ENCODE peak calls at places on chromosomes 1 and 21, in seven cellular contexts. One of them, this sample, is unnamed.

GRCh38 chr1:96206451-96206850 is 515.1 kb upstream of the PTBP2 start:
- DNase-seq in NT2/D1: peak; percentile 23
- DNase-seq in fibroblast of lung: no peak
- DNase-seq in mesenchymal stem cell: no peak
- DNase-seq in uterus: no peak
- DNase-seq in heart right ventricle: no peak
- DNase-seq in Peyer's patch: no peak
- DNase-seq in this sample: no peak

GRCh38 chr1:108113496-108113895 is 86.6 kb downstream of the SLC25A24 start:
- DNase-seq in mesenchymal stem cell: no peak
- DNase-seq in NT2/D1: no peak
- DNase-seq in uterus: no peak
- DNase-seq in fibroblast of lung: no peak
- DNase-seq in heart right ventricle: no peak
- DNase-seq in Peyer's patch: no peak
- DNase-seq in this sample: no peak

GRCh38 chr21:41640756-41641509 is 125.9 kb downstream of the RIPK4 start:
- DNase-seq in Peyer's patch: no peak
- DNase-seq in NT2/D1: no peak
- DNase-seq in fibroblast of lung: peak; percentile 18
- DNase-seq in mesenchymal stem cell: peak; percentile 27
- DNase-seq in uterus: no peak
- DNase-seq in heart right ventricle: no peak
- DNase-seq in this sample: peak; percentile 32

GRCh38 chr1:36711480-36711879 is 228.8 kb upstream of the CSF3R start:
- DNase-seq in mesenchymal stem cell: no peak
- DNase-seq in heart right ventricle: no peak
- DNase-seq in uterus: no peak
- DNase-seq in fibroblast of lung: no peak
- DNase-seq in Peyer's patch: no peak
- DNase-seq in NT2/D1: peak; percentile 59
- DNase-seq in this sample: no peak

GRCh38 chr1:167209044-167209443 is 11.6 kb upstream of the POU2F1 start:
- DNase-seq in uterus: no peak
- DNase-seq in Peyer's patch: no peak
- DNase-seq in mesenchymal stem cell: no peak
- DNase-seq in heart right ventricle: no peak
- DNase-seq in NT2/D1: no peak
- DNase-seq in fibroblast of lung: no peak
- DNase-seq in this sample: no peak

GRCh38 chr1:228058981-228059535 is 23.4 kb upstream of the ARF1 start:
- DNase-seq in Peyer's patch: no peak
- DNase-seq in uterus: no peak
- DNase-seq in mesenchymal stem cell: no peak
- DNase-seq in NT2/D1: no peak
- DNase-seq in heart right ventricle: no peak
- DNase-seq in fibroblast of lung: no peak
- DNase-seq in this sample: no peak

GRCh38 chr1:2060535-2060934 is 10.3 kb downstream of the PRKCZ start:
- DNase-seq in Peyer's patch: no peak
- DNase-seq in uterus: no peak
- DNase-seq in fibroblast of lung: no peak
- DNase-seq in mesenchymal stem cell: no peak
- DNase-seq in heart right ventricle: peak; percentile 10
- DNase-seq in NT2/D1: no peak
- DNase-seq in this sample: no peak

GRCh38 chr1:48182441-48182840 is 40.1 kb upstream of the SLC5A9 start:
- DNase-seq in mesenchymal stem cell: no peak
- DNase-seq in uterus: no peak
- DNase-seq in Peyer's patch: no peak
- DNase-seq in NT2/D1: no peak
- DNase-seq in fibroblast of lung: no peak
- DNase-seq in heart right ventricle: no peak
- DNase-seq in this sample: no peak

GRCh38 chr1:9610548-9610947 is 21.8 kb downstream of the TMEM201 start:
- DNase-seq in NT2/D1: no peak
- DNase-seq in fibroblast of lung: no peak
- DNase-seq in Peyer's patch: no peak
- DNase-seq in uterus: no peak
- DNase-seq in mesenchymal stem cell: no peak
- DNase-seq in heart right ventricle: no peak
- DNase-seq in this sample: no peak

GRCh38 chr1:206911064-206911663 is 10.6 kb downstream of the FCMR start:
- DNase-seq in heart right ventricle: no peak
- DNase-seq in fibroblast of lung: peak; percentile 82
- DNase-seq in Peyer's patch: no peak
- DNase-seq in mesenchymal stem cell: peak; percentile 71
- DNase-seq in NT2/D1: no peak
- DNase-seq in uterus: peak; percentile 51
- DNase-seq in this sample: peak; percentile 52

GRCh38 chr1:60132985-60133673 is 59.6 kb upstream of the C1orf87 start:
- DNase-seq in NT2/D1: no peak
- DNase-seq in fibroblast of lung: peak; percentile 81
- DNase-seq in Peyer's patch: no peak
- DNase-seq in mesenchymal stem cell: no peak
- DNase-seq in uterus: no peak
- DNase-seq in heart right ventricle: no peak
- DNase-seq in this sample: peak; percentile 58

GRCh38 chr1:17488977-17489739 is 49.7 kb upstream of the RCC2 start:
- DNase-seq in mesenchymal stem cell: peak; percentile 28
- DNase-seq in NT2/D1: no peak
- DNase-seq in heart right ventricle: no peak
- DNase-seq in fibroblast of lung: peak; percentile 59
- DNase-seq in uterus: peak; percentile 64
- DNase-seq in Peyer's patch: no peak
- DNase-seq in this sample: no peak

GRCh38 chr1:114770989-114771388 is 9.5 kb downstream of the SIKE1 start:
- DNase-seq in uterus: no peak
- DNase-seq in mesenchymal stem cell: no peak
- DNase-seq in NT2/D1: no peak
- DNase-seq in fibroblast of lung: no peak
- DNase-seq in Peyer's patch: no peak
- DNase-seq in heart right ventricle: no peak
- DNase-seq in this sample: no peak

GRCh38 chr1:179334440-179334839 is 31.3 kb upstream of the AXDND1 start:
- DNase-seq in NT2/D1: no peak
- DNase-seq in fibroblast of lung: no peak
- DNase-seq in heart right ventricle: no peak
- DNase-seq in mesenchymal stem cell: no peak
- DNase-seq in uterus: no peak
- DNase-seq in Peyer's patch: no peak
- DNase-seq in this sample: no peak

GRCh38 chr1:248873993-248874671 is 15.2 kb upstream of the ZNF692 start:
- DNase-seq in uterus: peak; percentile 80
- DNase-seq in heart right ventricle: peak; percentile 73
- DNase-seq in NT2/D1: peak; percentile 75
- DNase-seq in Peyer's patch: peak; percentile 90
- DNase-seq in fibroblast of lung: peak; percentile 96
- DNase-seq in mesenchymal stem cell: no peak
- DNase-seq in this sample: no peak

DNA sequence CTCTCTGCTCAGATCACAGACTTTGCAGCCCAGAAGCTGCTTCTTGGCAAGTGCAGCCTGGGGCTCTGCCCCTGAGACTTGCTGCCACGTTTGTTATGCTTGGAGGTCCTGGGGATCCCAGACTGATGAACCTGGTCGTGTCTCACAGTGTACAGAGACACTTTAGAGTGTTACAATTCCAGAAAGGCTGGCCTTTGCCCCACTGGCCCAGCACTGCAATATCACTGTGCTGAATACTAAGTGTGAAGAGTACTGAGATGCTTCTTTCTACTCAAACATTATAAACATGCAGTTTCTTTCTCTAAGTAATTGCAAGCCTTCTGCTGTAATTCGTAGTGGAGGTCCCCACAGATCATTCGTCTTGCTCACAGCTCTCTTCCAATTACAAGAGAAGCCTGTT is 133.2 kb downstream of the MAP3K21 start:
- DNase-seq in mesenchymal stem cell: no peak
- DNase-seq in uterus: no peak
- DNase-seq in heart right ventricle: no peak
- DNase-seq in NT2/D1: no peak
- DNase-seq in Peyer's patch: no peak
- DNase-seq in fibroblast of lung: no peak
- DNase-seq in this sample: no peak
- H3K4me1 ChIP-seq in mesenchymal stem cell: no peaks in the 10 kb centered on the region
- H3K4me1 ChIP-seq in uterus: no peaks in the 10 kb centered on the region
- H3K4me1 ChIP-seq in heart right ventricle: no peaks in the 10 kb centered on the region
- H3K4me1 ChIP-seq in NT2/D1: peaks cover 3% of the 10 kb centered on the region
- H3K4me1 ChIP-seq in Peyer's patch: no peaks in the 10 kb centered on the region
- H3K4me1 ChIP-seq in fibroblast of lung: no peaks in the 10 kb centered on the region
- H3K4me1 ChIP-seq in this sample: no peaks in the 10 kb centered on the region

DNA sequence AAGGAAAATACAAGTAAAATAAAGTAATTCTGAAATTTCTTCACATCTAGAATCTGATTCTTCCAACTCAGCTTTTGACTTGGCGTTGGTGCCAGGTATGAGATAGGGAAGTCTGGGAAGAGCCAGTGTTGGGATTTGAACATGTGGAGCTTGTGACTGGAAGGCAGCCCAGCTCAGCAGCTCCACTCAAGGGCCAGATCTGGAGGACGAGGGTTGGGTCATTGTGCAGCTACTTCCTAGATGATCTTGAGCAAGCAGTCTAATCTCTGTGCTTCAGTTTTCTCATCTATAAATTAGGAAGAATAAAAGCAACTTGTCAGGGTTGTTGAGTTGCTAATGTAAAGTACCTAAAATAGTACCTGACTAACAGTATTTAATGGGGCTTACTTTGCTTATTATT is 5.0 kb downstream of the ADARB1 start:
- DNase-seq in Peyer's patch: no peak
- DNase-seq in heart right ventricle: no peak
- DNase-seq in NT2/D1: no peak
- DNase-seq in mesenchymal stem cell: no peak
- DNase-seq in fibroblast of lung: no peak
- DNase-seq in uterus: no peak
- DNase-seq in this sample: no peak
- H3K4me1 ChIP-seq in Peyer's patch: peaks cover 3% of the 10 kb centered on the region
- H3K4me1 ChIP-seq in heart right ventricle: peaks cover 39% of the 10 kb centered on the region
- H3K4me1 ChIP-seq in NT2/D1: no peaks in the 10 kb centered on the region
- H3K4me1 ChIP-seq in mesenchymal stem cell: peaks cover 11% of the 10 kb centered on the region
- H3K4me1 ChIP-seq in fibroblast of lung: peaks cover 5% of the 10 kb centered on the region
- H3K4me1 ChIP-seq in uterus: no peaks in the 10 kb centered on the region
- H3K4me1 ChIP-seq in this sample: peaks cover 11% of the 10 kb centered on the region

GRCh38 chr1:26283871-26284596 is 4.1 kb downstream of the SH3BGRL3 start:
- DNase-seq in NT2/D1: no peak
- DNase-seq in Peyer's patch: no peak
- DNase-seq in uterus: no peak
- DNase-seq in fibroblast of lung: no peak
- DNase-seq in mesenchymal stem cell: no peak
- DNase-seq in heart right ventricle: no peak
- DNase-seq in this sample: no peak

GRCh38 chr1:26285366-26286063 is 5.6 kb downstream of the SH3BGRL3 start:
- DNase-seq in fibroblast of lung: no peak
- DNase-seq in uterus: no peak
- DNase-seq in heart right ventricle: no peak
- DNase-seq in Peyer's patch: peak; percentile 76
- DNase-seq in NT2/D1: peak; percentile 84
- DNase-seq in mesenchymal stem cell: no peak
- DNase-seq in this sample: peak; percentile 41

GRCh38 chr1:26287033-26287711 is 7.3 kb downstream of the SH3BGRL3 start:
- DNase-seq in mesenchymal stem cell: peak; percentile 21
- DNase-seq in fibroblast of lung: no peak
- DNase-seq in uterus: no peak
- DNase-seq in Peyer's patch: peak; percentile 96
- DNase-seq in NT2/D1: no peak
- DNase-seq in heart right ventricle: no peak
- DNase-seq in this sample: no peak

GRCh38 chr1:26284597-26285351 is 4.9 kb downstream of the SH3BGRL3 start:
- DNase-seq in NT2/D1: no peak
- DNase-seq in heart right ventricle: peak; percentile 75
- DNase-seq in uterus: peak; percentile 66
- DNase-seq in mesenchymal stem cell: peak; percentile 96
- DNase-seq in fibroblast of lung: peak; percentile 87
- DNase-seq in Peyer's patch: peak; percentile 95
- DNase-seq in this sample: peak; percentile 93

DNA sequence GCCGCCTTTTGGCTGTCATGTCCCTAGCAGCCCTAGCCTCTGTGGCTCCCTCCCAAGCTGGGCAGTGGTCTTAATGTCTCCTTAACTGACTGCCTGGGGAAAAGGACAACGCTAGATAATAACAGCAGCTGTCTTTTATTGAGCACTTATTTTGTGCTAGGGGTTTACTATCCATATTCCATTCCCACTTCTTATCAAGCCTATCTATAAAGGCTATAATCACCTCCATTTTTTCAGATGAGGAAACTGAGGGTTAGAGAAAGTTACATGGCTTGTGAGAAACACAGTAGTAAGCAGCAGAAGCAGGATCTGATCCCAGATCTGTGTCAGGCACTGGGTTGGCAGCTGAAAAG is 6.2 kb downstream of the SH3BGRL3 start:
- DNase-seq in uterus: no peak
- DNase-seq in fibroblast of lung: no peak
- DNase-seq in Peyer's patch: no peak
- DNase-seq in NT2/D1: no peak
- DNase-seq in heart right ventricle: no peak
- DNase-seq in mesenchymal stem cell: no peak
- DNase-seq in this sample: no peak
- H3K4me1 ChIP-seq in uterus: peaks cover 3% of the 10 kb centered on the region
- H3K4me1 ChIP-seq in fibroblast of lung: peaks cover 43% of the 10 kb centered on the region
- H3K4me1 ChIP-seq in Peyer's patch: no peaks in the 10 kb centered on the region
- H3K4me1 ChIP-seq in NT2/D1: peaks cover 49% of the 10 kb centered on the region
- H3K4me1 ChIP-seq in heart right ventricle: peaks cover 49% of the 10 kb centered on the region
- H3K4me1 ChIP-seq in mesenchymal stem cell: peaks cover 74% of the 10 kb centered on the region
- H3K4me1 ChIP-seq in this sample: peaks cover 25% of the 10 kb centered on the region

GRCh38 chr1:109802136-109802900 is 38.6 kb upstream of the EPS8L3 start:
- DNase-seq in fibroblast of lung: no peak
- DNase-seq in uterus: peak; percentile 11
- DNase-seq in NT2/D1: no peak
- DNase-seq in heart right ventricle: no peak
- DNase-seq in Peyer's patch: peak; percentile 49
- DNase-seq in mesenchymal stem cell: no peak
- DNase-seq in this sample: no peak

GRCh38 chr1:109801791-109802135 is 38.0 kb upstream of the EPS8L3 start:
- DNase-seq in Peyer's patch: peak; percentile 41
- DNase-seq in heart right ventricle: no peak
- DNase-seq in mesenchymal stem cell: no peak
- DNase-seq in NT2/D1: no peak
- DNase-seq in fibroblast of lung: no peak
- DNase-seq in uterus: peak; percentile 7
- DNase-seq in this sample: no peak

GRCh38 chr1:109800291-109800690 is 36.6 kb upstream of the EPS8L3 start:
- DNase-seq in heart right ventricle: no peak
- DNase-seq in mesenchymal stem cell: no peak
- DNase-seq in uterus: no peak
- DNase-seq in Peyer's patch: no peak
- DNase-seq in NT2/D1: no peak
- DNase-seq in fibroblast of lung: no peak
- DNase-seq in this sample: no peak

GRCh38 chr1:109796484-109797305 is 33.0 kb upstream of the EPS8L3 start:
- DNase-seq in uterus: peak; percentile 30
- DNase-seq in fibroblast of lung: peak; percentile 59
- DNase-seq in Peyer's patch: peak; percentile 49
- DNase-seq in NT2/D1: no peak
- DNase-seq in heart right ventricle: no peak
- DNase-seq in mesenchymal stem cell: peak; percentile 54
- DNase-seq in this sample: no peak

DNA sequence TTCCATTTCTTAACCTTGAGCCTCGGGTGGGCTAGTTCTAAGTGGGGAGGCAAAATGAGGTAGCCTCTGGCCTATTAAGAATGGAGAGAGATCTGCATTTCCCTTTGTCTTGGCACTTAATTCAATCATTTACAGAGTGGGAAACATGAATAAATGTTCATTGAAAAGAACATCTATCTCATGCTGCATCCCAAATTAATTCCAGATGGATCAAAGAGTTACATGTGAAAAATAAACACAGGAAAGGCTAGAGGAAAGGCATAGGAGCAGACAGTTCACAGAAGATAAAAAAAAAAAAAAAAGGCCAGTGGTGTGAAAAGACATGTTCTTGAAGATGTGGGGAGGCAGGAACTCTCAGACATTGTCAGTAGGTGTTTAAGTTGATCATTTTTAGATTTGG is 35.7 kb upstream of the EPS8L3 start:
- DNase-seq in NT2/D1: no peak
- DNase-seq in uterus: no peak
- DNase-seq in mesenchymal stem cell: no peak
- DNase-seq in Peyer's patch: no peak
- DNase-seq in fibroblast of lung: no peak
- DNase-seq in heart right ventricle: no peak
- DNase-seq in this sample: no peak
- H3K4me1 ChIP-seq in NT2/D1: peaks cover 3% of the 10 kb centered on the region
- H3K4me1 ChIP-seq in uterus: no peaks in the 10 kb centered on the region
- H3K4me1 ChIP-seq in mesenchymal stem cell: peaks cover 9% of the 10 kb centered on the region
- H3K4me1 ChIP-seq in Peyer's patch: peaks cover 4% of the 10 kb centered on the region
- H3K4me1 ChIP-seq in fibroblast of lung: peaks cover 9% of the 10 kb centered on the region
- H3K4me1 ChIP-seq in heart right ventricle: peaks cover 32% of the 10 kb centered on the region
- H3K4me1 ChIP-seq in this sample: peaks cover 12% of the 10 kb centered on the region

This sample was measured in A673.